ENCODE peak calls at places on chromosomes 4 and X, in six cellular contexts. A is ovary, T is suprapubic skin, P is endodermal cell, I is HTR-8/SVneo, G is cerebellar nuclear complex. U is an unnamed sample.

GRCh38 chrX:16462912-16463311 is 187.0 kb upstream of the S100G start:
- DNase-seq in A (no peak), T (no peak), P (no peak), I (no peak), G (no peak), U (no peak)

GRCh38 chr4:3231431-3231980 is 17.5 kb upstream of the MSANTD1 start:
- DNase-seq in A (no peak), T (no peak), P (no peak), I (no peak), G (no peak), U (no peak)

GRCh38 chrX:37746268-37746931 is 33.5 kb upstream of the CYBB start:
- DNase-seq in A (no peak), T (no peak), P (no peak), I (no peak), G (no peak), U (no peak)

GRCh38 chr4:6676722-6677558 is 16.7 kb upstream of the S100P start:
- DNase-seq in A (no peak), T (no peak), P (no peak), I (no peak), G (no peak), U (no peak)

GRCh38 chrX:86263526-86263925 is 115.3 kb downstream of the DACH2 start:
- DNase-seq in A (no peak), T (no peak), P (peak; percentile 79), I (no peak), G (no peak), U (no peak)

GRCh38 chrX:17077349-17077748 is 130.9 kb downstream of the REPS2 start:
- DNase-seq in A (no peak), T (no peak), P (no peak), I (no peak), G (no peak), U (no peak)

GRCh38 chr4:80011636-80012236 is 61.3 kb downstream of the ANTXR2 start:
- DNase-seq in A (no peak), T (no peak), P (no peak), I (no peak), G (no peak), U (no peak)

GRCh38 chr4:151668687-151669402 is 92.0 kb downstream of the GATB start:
- DNase-seq in A (no peak), T (no peak), P (no peak), I (no peak), G (peak; percentile 70), U (no peak)

GRCh38 chrX:35726176-35726575 is 72.0 kb upstream of the MAGEB16 start:
- DNase-seq in A (no peak), T (no peak), P (no peak), I (no peak), G (no peak), U (no peak)

GRCh38 chr4:51836531-51836930 is 6.4 kb upstream of the DCUN1D4 start:
- DNase-seq in A (no peak), T (no peak), P (no peak), I (no peak), G (no peak), U (no peak)

GRCh38 chrX:3448563-3448962 is 102.1 kb upstream of the MXRA5 start:
- DNase-seq in A (no peak), T (no peak), P (no peak), I (no peak), G (no peak), U (no peak)

GRCh38 chrX:39969099-39969825 is 128.5 kb downstream of the BCOR start:
- DNase-seq in A (no peak), T (no peak), P (peak; percentile 88), I (no peak), G (no peak), U (no peak)

GRCh38 chr4:145618912-145619638 is at the start of gene MMAA:
- DNase-seq in A (peak; percentile 95), T (peak; percentile 96), P (peak; percentile 96), I (peak; percentile 90), G (peak; percentile 78), U (peak; percentile 96)

GRCh38 chrX:111759676-111760075 is 78.7 kb downstream of the ALG13 start:
- DNase-seq in A (no peak), T (no peak), P (no peak), I (no peak), G (peak; percentile 3), U (no peak)

GRCh38 chr4:139599594-139600374 is 43.8 kb upstream of the SETD7 start:
- DNase-seq in A (no peak), T (no peak), P (no peak), I (no peak), G (no peak), U (no peak)

GRCh38 chr4:176443646-176444409 is 124.1 kb downstream of the SPCS3 start:
- DNase-seq in A (no peak), T (no peak), P (no peak), I (no peak), G (no peak), U (no peak)

GRCh38 chrX:124113799-124114600 is 152.5 kb downstream of the STAG2 start:
- DNase-seq in A (no peak), T (no peak), P (no peak), I (no peak), G (no peak), U (no peak)

GRCh38 chr4:85812776-85813175 is 337.8 kb downstream of the ARHGAP24 start:
- DNase-seq in A (no peak), T (no peak), P (no peak), I (no peak), G (no peak), U (no peak)

GRCh38 chr4:52635130-52635529 is 24.0 kb downstream of the USP46 start:
- DNase-seq in A (no peak), T (no peak), P (no peak), I (no peak), G (no peak), U (no peak)

GRCh38 chrX:134026732-134027311 is 41.4 kb upstream of the GPC3 start:
- DNase-seq in A (peak; percentile 31), T (peak; percentile 53), P (peak; percentile 83), I (peak; percentile 1), G (no peak), U (no peak)

GRCh38 chr4:78829296-78829695 is 53.1 kb downstream of the BMP2K start:
- DNase-seq in A (no peak), T (no peak), P (no peak), I (no peak), G (no peak), U (no peak)

GRCh38 chr4:40199999-40200880 is 3.4 kb downstream of the RHOH start:
- DNase-seq in A (no peak), T (no peak), P (no peak), I (no peak), G (no peak), U (no peak)

GRCh38 chr4:116358633-116359222 is 726.6 kb downstream of the TRAM1L1 start:
- DNase-seq in A (no peak), T (no peak), P (peak; percentile 94), I (peak; percentile 41), G (no peak), U (no peak)

GRCh38 chr4:147388016-147388415 is 92.9 kb upstream of the EDNRA start:
- DNase-seq in A (no peak), T (no peak), P (no peak), I (no peak), G (no peak), U (no peak)

GRCh38 chr4:33072340-33073089 is 2352.3 kb downstream of the PCDH7 start:
- DNase-seq in A (no peak), T (no peak), P (no peak), I (no peak), G (no peak), U (no peak)

GRCh38 chrX:138037548-138037947 is 471.6 kb downstream of the ZIC3 start:
- DNase-seq in A (no peak), T (no peak), P (no peak), I (no peak), G (no peak), U (no peak)

GRCh38 chr4:6620296-6620695 is 20.2 kb upstream of the MRFAP1 start:
- DNase-seq in A (no peak), T (no peak), P (no peak), I (no peak), G (no peak), U (no peak)

GRCh38 chr4:166460769-166461550 is 587.9 kb downstream of the TLL1 start:
- DNase-seq in A (no peak), T (no peak), P (no peak), I (no peak), G (no peak), U (no peak)

GRCh38 chr4:66606908-66607307 is 936.6 kb upstream of the EPHA5 start:
- DNase-seq in A (no peak), T (no peak), P (peak; percentile 52), I (no peak), G (no peak), U (no peak)

GRCh38 chr4:30717208-30718020 is 2.8 kb upstream of the PCDH7 start:
- DNase-seq in A (peak; percentile 22), T (no peak), P (peak; percentile 87), I (peak; percentile 53), G (no peak), U (no peak)

GRCh38 chr4:65918872-65919271 is 248.6 kb upstream of the EPHA5 start:
- DNase-seq in A (no peak), T (no peak), P (no peak), I (no peak), G (no peak), U (no peak)

GRCh38 chrX:2320580-2321327 is 180.0 kb downstream of the DHRSX start:
- DNase-seq in A (no peak), T (no peak), P (no peak), I (no peak), G (no peak), U (no peak)

GRCh38 chr4:90745176-90745575 is 618.0 kb downstream of the CCSER1 start:
- DNase-seq in A (no peak), T (no peak), P (no peak), I (peak; percentile 1), G (no peak), U (no peak)